ENCODE peak calls at places on chromosome 3, in eight cellular contexts. K, Z, L, F, T, M, X and V are unnamed samples.

GRCh38 chr3:133662256-133662773 is 574 bp upstream of the TOPBP1 start:
- DNase-seq in M (no peak), F (no peak), Z (no peak), K (peak; percentile 28), L (no peak), X (no peak), T (peak; percentile 23), V (no peak)

GRCh38 chr3:10927551-10927950 is 65.0 kb upstream of the SLC6A1 start:
- DNase-seq in Z (no peak), L (no peak), M (no peak), F (no peak), T (peak; percentile 30), K (no peak), X (peak; percentile 33), V (no peak)

GRCh38 chr3:114071786-114072185 is 15.2 kb downstream of the QTRT2 start:
- DNase-seq in K (no peak), X (no peak), Z (no peak), T (no peak), L (no peak), F (no peak), M (no peak), V (no peak)

GRCh38 chr3:172808969-172809546 is 58.5 kb downstream of the ECT2 start:
- DNase-seq in M (no peak), L (no peak), Z (no peak), X (no peak), K (peak; percentile 3), T (peak; percentile 60), F (peak; percentile 10), V (no peak)

GRCh38 chr3:127747751-127748521 is 74.4 kb downstream of the MGLL start:
- DNase-seq in X (peak; percentile 98), F (peak; percentile 69), T (peak; percentile 92), K (peak; percentile 81), M (peak; percentile 95), L (peak; percentile 77), Z (no peak), V (no peak)

GRCh38 chr3:145272684-145273083 is 888.3 kb downstream of the PLOD2 start:
- DNase-seq in T (no peak), K (no peak), F (no peak), M (no peak), Z (no peak), X (no peak), L (no peak), V (no peak)

GRCh38 chr3:154486949-154487348 is 57.0 kb upstream of the GPR149 start:
- DNase-seq in L (no peak), T (no peak), X (no peak), Z (no peak), F (no peak), K (no peak), M (no peak), V (no peak)

GRCh38 chr3:100603449-100603848 is 6.0 kb upstream of the ADGRG7 start:
- DNase-seq in F (no peak), M (no peak), X (no peak), T (peak; percentile 80), Z (no peak), K (peak; percentile 29), L (no peak), V (peak; percentile 33)

GRCh38 chr3:71509024-71509423 is 74.5 kb downstream of the FOXP1 start:
- DNase-seq in X (no peak), T (no peak), M (no peak), F (no peak), L (no peak), K (peak; percentile 63), Z (no peak), V (no peak)

GRCh38 chr3:18806633-18807032 is 341.7 kb upstream of the KCNH8 start:
- DNase-seq in Z (no peak), K (no peak), M (no peak), L (no peak), X (no peak), F (no peak), T (peak; percentile 50), V (no peak)

GRCh38 chr3:100269410-100270217 is 8.8 kb downstream of the TBC1D23 start:
- DNase-seq in K (peak; percentile 72), T (peak; percentile 94), Z (no peak), X (no peak), L (no peak), F (peak; percentile 72), M (no peak), V (no peak)

GRCh38 chr3:57152761-57153160 is 12.4 kb downstream of the IL17RD start:
- DNase-seq in M (no peak), L (no peak), X (no peak), K (no peak), T (no peak), Z (no peak), F (no peak), V (no peak)

GRCh38 chr3:57154470-57154869 is 10.7 kb downstream of the IL17RD start:
- DNase-seq in T (no peak), M (no peak), X (no peak), K (no peak), L (no peak), Z (no peak), F (no peak), V (no peak)

GRCh38 chr3:57151021-57151449 is 14.1 kb downstream of the IL17RD start:
- DNase-seq in L (no peak), M (no peak), X (no peak), F (no peak), Z (no peak), K (peak; percentile 40), T (peak; percentile 74), V (no peak)

GRCh38 chr3:57150097-57150496 is 15.1 kb downstream of the IL17RD start:
- DNase-seq in Z (no peak), K (no peak), F (no peak), M (no peak), X (no peak), T (peak; percentile 36), L (no peak), V (no peak)

GRCh38 chr3:57152150-57152549 is 13.0 kb downstream of the IL17RD start:
- DNase-seq in L (no peak), X (no peak), K (no peak), F (no peak), T (no peak), M (no peak), Z (no peak), V (no peak)
- H3K27ac ChIP-seq in L (no peak overlapping the region), X (no peak overlapping the region), K (no peak overlapping the region), F (no peak overlapping the region), T (no peak overlapping the region), M (no peak overlapping the region), Z (no peak overlapping the region), V (peak overlapping the region; percentile 61)

DNA sequence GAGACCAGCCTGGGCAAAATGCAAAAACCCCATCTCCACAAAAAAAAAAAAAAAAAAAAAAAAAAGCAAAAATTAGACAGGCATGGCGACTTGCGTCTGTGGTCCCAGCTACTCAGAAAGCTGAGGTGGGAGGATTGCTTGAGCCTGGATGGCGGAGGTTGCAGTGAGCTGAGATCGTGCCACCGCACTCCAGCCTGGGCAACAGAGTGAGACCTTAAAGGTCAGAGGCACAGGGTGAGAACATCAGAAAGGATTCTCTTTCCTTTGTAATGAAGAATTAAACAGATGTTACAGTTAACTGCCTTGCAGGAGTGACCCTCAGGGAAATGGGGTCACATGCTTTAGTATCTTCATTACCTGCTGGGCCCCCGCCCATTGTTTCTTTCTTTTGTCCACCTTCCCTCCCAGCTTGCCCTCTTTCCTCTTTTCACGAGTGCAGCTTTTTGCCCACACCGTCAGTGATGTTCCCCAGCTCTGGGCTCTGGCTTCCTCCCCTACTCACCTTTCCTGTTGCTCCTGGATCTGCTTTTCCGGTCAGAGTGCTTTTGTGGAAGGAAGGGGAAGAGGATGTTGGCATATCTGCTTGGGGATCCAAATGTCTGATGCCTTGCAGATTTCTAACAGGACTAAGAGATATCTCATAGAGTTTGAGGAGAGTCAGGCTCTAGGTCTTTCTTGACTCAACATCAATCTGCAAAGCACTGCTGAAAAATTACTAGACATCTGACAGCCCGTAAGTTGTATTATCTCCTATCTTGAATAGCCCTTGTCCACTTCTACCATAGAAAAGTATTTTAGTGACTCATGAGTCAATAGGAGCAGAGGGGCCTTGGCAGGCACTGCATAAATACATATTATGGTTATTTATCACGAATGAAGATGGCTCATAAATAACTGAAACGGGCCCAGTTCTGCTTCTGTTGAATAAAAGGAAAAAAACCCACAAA is 35.6 kb upstream of the NDUFB4 start:
- DNase-seq in L (no peak), F (no peak), M (no peak), K (no peak), Z (no peak), X (no peak), T (peak; percentile 71), V (no peak)
- H3K27ac ChIP-seq in L (no peak overlapping the region), F (peak overlapping the region; percentile 61), M (no peak overlapping the region), K (no peak overlapping the region), Z (no peak overlapping the region), X (peak overlapping the region; percentile 73), T (peak overlapping the region; percentile 22), V (no peak overlapping the region)

DNA sequence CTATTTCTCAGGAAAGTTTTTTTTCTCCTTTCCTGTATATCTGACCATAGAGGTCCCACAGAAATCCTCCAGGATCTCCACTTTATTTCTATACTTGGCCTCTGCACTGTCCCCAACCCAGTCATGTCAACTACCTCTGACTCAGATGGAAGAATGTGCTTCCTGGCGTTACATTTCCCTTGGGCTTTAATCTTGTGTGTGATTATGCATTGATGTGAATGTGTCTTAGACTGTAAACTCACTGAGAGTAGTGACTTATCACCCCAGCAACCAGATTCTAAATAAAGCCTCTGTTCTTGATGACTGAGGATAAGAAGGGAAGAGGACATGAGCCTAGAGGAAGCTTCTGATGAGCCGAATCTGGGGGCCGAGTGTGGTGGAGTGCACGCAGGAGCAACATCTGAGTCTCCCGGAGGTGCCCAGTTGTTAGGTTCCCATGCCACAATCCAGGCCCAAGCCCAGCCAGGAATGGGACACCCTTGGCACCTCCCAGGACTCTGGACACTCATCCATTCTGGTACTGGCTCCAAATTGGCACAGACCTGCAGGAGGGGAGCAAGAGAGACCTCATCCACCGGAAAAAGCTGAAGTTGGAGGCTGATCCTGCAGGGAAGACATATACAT is 32.1 kb upstream of the HEG1 start:
- DNase-seq in Z (no peak), M (no peak), X (no peak), T (peak; percentile 30), L (no peak), K (peak; percentile 85), F (no peak), V (no peak)
- H3K27ac ChIP-seq in Z (no peak overlapping the region), M (no peak overlapping the region), X (no peak overlapping the region), T (no peak overlapping the region), L (peak overlapping the region; percentile 24), K (peak overlapping the region; percentile 53), F (no peak overlapping the region), V (no peak overlapping the region)

DNA sequence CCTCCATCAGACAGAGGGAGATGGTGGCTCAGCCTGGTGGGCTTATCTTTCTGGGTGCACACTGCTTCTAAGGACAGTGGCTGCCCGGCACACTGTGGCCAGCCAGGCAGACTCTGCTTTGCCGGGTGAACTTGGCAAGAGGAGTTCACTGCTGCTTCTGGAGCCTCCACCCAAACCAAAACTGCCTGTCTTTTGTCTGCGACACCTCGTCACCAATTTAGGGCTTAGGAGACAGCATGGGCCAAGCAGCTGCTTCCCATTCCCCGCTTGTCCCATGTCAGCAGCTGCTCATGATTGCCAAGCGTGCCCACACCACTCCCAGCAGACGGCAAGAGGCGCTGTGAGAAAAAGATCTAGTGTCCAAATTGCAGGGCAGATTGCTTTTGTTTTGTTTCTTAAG is 57.3 kb downstream of the LSM3 start:
- DNase-seq in F (no peak), L (no peak), T (no peak), M (no peak), K (no peak), Z (no peak), X (no peak), V (no peak)
- H3K27ac ChIP-seq in F (no peak overlapping the region), L (peak overlapping the region; percentile 68), T (peak overlapping the region; percentile 82), M (no peak overlapping the region), K (no peak overlapping the region), Z (no peak overlapping the region), X (no peak overlapping the region), V (no peak overlapping the region)